ENCODE peak calls at places on chromosomes 5 and 9, in six cellular contexts. F is breast epithelium, Y is transverse colon, Q is A549, M is iPS DF 6.9, G is stomach. I is an unnamed sample. For H3K4me1, the result is how much of the 10 kb centered on the place peaks cover.

GRCh38 chr5:113214026-113214425 is 220.8 kb downstream of the TSSK1B start:
- DNase-seq in Q (no peak), G (no peak), F (no peak), M (no peak), Y (no peak), I (peak)

GRCh38 chr9:7028591-7028990 is 270.8 kb downstream of the KDM4C start:
- DNase-seq in Y (no peak), M (no peak), G (no peak), F (no peak), Q (no peak), I (no peak)

GRCh38 chr9:88011005-88011766 is 36.9 kb upstream of the CDK20 start:
- DNase-seq in G (no peak), F (no peak), Y (no peak), M (no peak), Q (peak), I (peak)

GRCh38 chr9:79123419-79123818 is 448.3 kb upstream of the TLE4 start:
- DNase-seq in Q (no peak), F (no peak), M (no peak), Y (no peak), G (no peak), I (no peak)

GRCh38 chr9:22537721-22538120 is 91.1 kb downstream of the DMRTA1 start:
- DNase-seq in F (no peak), Q (no peak), Y (no peak), M (no peak), G (no peak), I (no peak)

GRCh38 chr5:40359854-40360253 is 319.9 kb upstream of the PTGER4 start:
- DNase-seq in Q (no peak), Y (no peak), G (no peak), M (no peak), F (no peak), I (no peak)

GRCh38 chr5:40277161-40277906 is 402.4 kb upstream of the PTGER4 start:
- DNase-seq in M (no peak), Q (no peak), F (no peak), G (no peak), Y (no peak), I (no peak)

GRCh38 chr5:7638456-7638855 is 212.5 kb downstream of the CFAP90 start:
- DNase-seq in G (no peak), F (no peak), Q (no peak), Y (no peak), M (no peak), I (no peak)

GRCh38 chr9:3898371-3899218 is 372.8 kb upstream of the RFX3 start:
- DNase-seq in Y (peak), M (no peak), G (peak), F (no peak), Q (no peak), I (no peak)

GRCh38 chr5:157574456-157575095 is 999 bp downstream of the ADAM19 start:
- DNase-seq in Q (no peak), M (no peak), F (no peak), Y (peak), G (no peak), I (peak)

GRCh38 chr5:171845857-171846785 is 60.5 kb downstream of the SMIM23 start:
- DNase-seq in Y (no peak), Q (peak), M (no peak), F (no peak), G (no peak), I (no peak)

GRCh38 chr9:69471433-69471832 is 146.4 kb downstream of the ENTREP1 start:
- DNase-seq in G (no peak), M (no peak), Y (no peak), F (no peak), Q (peak), I (no peak)

GRCh38 chr5:170538096-170538465 is 34.3 kb downstream of the KCNIP1 start:
- DNase-seq in Y (no peak), M (no peak), F (no peak), Q (peak), G (no peak), I (no peak)

GRCh38 chr5:178772351-178772750 is 41.9 kb upstream of the ZNF354A start:
- DNase-seq in Y (no peak), Q (no peak), F (no peak), M (no peak), G (no peak), I (no peak)

GRCh38 chr5:137880313-137880712 is 8.9 kb upstream of the PKD2L2 start:
- DNase-seq in Y (no peak), F (no peak), Q (no peak), M (no peak), G (no peak), I (no peak)

GRCh38 chr5:75616961-75617660 is 5.9 kb downstream of the ANKDD1B start:
- DNase-seq in Y (peak), F (no peak), M (no peak), Q (no peak), G (no peak), I (peak)

GRCh38 chr9:96553070-96553469 is 66.6 kb downstream of the CDC14B start:
- DNase-seq in G (no peak), Q (peak), M (no peak), F (no peak), Y (no peak), I (no peak)

GRCh38 chr9:89021154-89021803 is 30.0 kb downstream of the S1PR3 start:
- DNase-seq in Y (no peak), F (peak), Q (peak), G (peak), M (no peak), I (no peak)

GRCh38 chr5:107673368-107674136 is 2.8 kb upstream of the EFNA5 start:
- DNase-seq in Y (peak), Q (peak), G (peak), M (peak), F (peak), I (peak)

GRCh38 chr5:142997586-142997985 is 227.4 kb downstream of the ARHGAP26 start:
- DNase-seq in M (no peak), Q (no peak), F (no peak), Y (no peak), G (no peak), I (no peak)

GRCh38 chr9:95012035-95012708 is 285.7 kb downstream of the AOPEP start:
- DNase-seq in M (no peak), F (no peak), Y (no peak), Q (no peak), G (no peak), I (no peak)

GRCh38 chr5:16916262-16916878 is 19.7 kb downstream of the MYO10 start:
- DNase-seq in G (no peak), M (no peak), F (no peak), Q (peak), Y (no peak), I (peak)

GRCh38 chr9:97559111-97559514 is 57.6 kb downstream of the TMOD1 start:
- DNase-seq in Q (no peak), F (no peak), M (no peak), G (no peak), Y (no peak), I (no peak)

GRCh38 chr9:36290996-36291395 is 32.7 kb upstream of the GNE start:
- DNase-seq in Y (no peak), F (no peak), Q (no peak), M (no peak), G (no peak), I (no peak)

GRCh38 chr5:107135391-107135790 is 535.3 kb downstream of the EFNA5 start:
- DNase-seq in F (no peak), G (no peak), Q (peak), Y (no peak), M (no peak), I (no peak)

GRCh38 chr5:11527994-11528393 is 376.3 kb downstream of the CTNND2 start:
- DNase-seq in Y (no peak), M (no peak), F (no peak), Q (no peak), G (no peak), I (no peak)

DNA sequence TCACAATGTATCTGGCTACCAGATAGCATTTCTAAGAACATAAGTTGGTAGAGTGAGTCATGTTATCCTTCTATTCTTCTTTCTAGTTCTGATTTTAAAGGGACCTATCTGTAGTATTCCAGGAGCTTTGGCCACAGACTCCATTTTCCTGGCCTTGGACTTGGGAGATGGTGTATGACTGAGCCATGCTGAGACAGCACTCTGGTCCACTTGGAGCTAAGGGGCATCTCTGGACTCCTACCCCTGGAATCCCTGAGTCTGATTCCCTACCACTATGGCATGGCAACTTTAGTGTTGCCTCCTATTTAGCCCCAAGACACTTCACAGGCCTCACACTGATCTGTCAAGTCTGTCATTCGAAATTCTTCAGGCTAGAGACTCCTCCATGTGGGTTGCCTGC is 58.8 kb downstream of the BAAT start:
- DNase-seq in M (no peak), G (no peak), Y (no peak), F (no peak), Q (no peak), I (no peak)
- H3K4me1 ChIP-seq in M (under half), G (under half), Y (under half), F (under half), Q (half or more), I (under half)

GRCh38 chr5:135241536-135241935 is 157.5 kb downstream of the MACROH2A1 start:
- DNase-seq in F (peak), M (no peak), Q (no peak), Y (no peak), G (no peak), I (no peak)

GRCh38 chr5:135242021-135242480 is 157.0 kb downstream of the MACROH2A1 start:
- DNase-seq in M (no peak), Q (no peak), Y (no peak), F (peak), G (peak), I (peak)

GRCh38 chr5:135244620-135245021 is 154.4 kb downstream of the MACROH2A1 start:
- DNase-seq in M (no peak), F (peak), Y (no peak), G (peak), Q (no peak), I (peak)

GRCh38 chr5:135242496-135243193 is 156.4 kb downstream of the MACROH2A1 start:
- DNase-seq in Y (peak), G (peak), F (peak), Q (no peak), M (no peak), I (no peak)

DNA sequence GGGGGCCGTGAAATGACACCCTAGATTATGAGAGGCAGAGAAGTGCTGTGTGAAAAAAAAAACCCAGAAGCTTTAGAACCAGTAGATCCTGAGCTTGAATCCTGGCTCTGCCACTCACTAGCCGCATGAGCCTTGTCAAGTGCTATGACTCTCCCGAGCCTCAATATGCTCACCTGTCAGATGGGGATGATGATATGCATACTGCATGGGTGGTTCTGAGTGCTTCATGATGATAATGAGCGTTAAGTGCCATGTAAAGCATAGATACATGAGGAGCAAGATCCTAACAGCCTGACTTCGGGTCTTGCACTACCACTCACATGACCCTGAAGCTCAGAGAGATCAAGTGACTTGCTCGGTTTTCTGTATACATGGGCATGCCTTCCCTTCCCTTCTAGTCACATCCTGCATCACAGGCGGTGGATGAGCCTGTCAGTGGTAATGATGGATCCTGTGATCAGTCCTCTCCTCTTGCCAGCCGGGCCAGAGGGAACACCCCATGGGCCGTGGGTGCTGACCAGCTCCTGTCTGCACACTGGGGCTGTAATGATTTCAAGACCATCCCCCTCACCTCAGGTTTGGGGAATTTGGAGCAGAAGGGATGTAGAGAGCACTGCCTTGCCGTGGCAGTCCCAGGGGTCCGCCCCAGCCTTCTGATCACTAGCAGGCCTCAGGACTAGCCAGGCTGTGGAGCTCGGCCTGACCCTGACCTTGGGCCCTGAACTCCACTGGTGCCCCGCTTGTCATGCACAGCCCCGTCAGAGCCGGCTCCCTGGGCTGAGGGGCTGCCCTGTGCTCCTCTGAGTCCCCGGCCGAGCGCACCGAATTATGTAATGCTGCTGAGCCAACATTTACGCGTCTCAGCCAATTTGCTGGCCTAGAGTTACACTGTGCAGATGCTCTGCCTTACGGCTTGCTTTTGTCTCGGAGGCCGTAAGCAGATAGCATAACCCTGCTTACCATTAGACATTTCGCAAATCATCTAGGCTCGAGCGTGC is 155.5 kb downstream of the MACROH2A1 start:
- DNase-seq in M (no peak), G (peak), Y (peak), Q (no peak), F (peak), I (no peak)
- H3K4me1 ChIP-seq in M (under half), G (half or more), Y (half or more), Q (half or more), F (under half), I (under half)

GRCh38 chr9:131660466-131661405 is 79.1 kb downstream of the RAPGEF1 start:
- DNase-seq in G (no peak), Q (no peak), M (peak), F (no peak), Y (no peak), I (no peak)
- H3K4me1 ChIP-seq in G (half or more), Q (under half), M (under half), F (under half), Y (under half), I (under half)

GRCh38 chr5:173320259-173320658 is 8.0 kb downstream of the STC2 start:
- DNase-seq in Y (peak), Q (no peak), G (no peak), F (no peak), M (no peak), I (no peak)

GRCh38 chr5:173317852-173318251 is 10.4 kb downstream of the STC2 start:
- DNase-seq in Y (no peak), M (no peak), F (no peak), Q (no peak), G (no peak), I (no peak)

GRCh38 chr5:173318338-173318737 is 9.9 kb downstream of the STC2 start:
- DNase-seq in F (no peak), G (no peak), M (no peak), Y (no peak), Q (no peak), I (no peak)

GRCh38 chr5:173318881-173319609 is 9.2 kb downstream of the STC2 start:
- DNase-seq in G (no peak), F (no peak), Q (no peak), M (no peak), Y (no peak), I (no peak)

DNA sequence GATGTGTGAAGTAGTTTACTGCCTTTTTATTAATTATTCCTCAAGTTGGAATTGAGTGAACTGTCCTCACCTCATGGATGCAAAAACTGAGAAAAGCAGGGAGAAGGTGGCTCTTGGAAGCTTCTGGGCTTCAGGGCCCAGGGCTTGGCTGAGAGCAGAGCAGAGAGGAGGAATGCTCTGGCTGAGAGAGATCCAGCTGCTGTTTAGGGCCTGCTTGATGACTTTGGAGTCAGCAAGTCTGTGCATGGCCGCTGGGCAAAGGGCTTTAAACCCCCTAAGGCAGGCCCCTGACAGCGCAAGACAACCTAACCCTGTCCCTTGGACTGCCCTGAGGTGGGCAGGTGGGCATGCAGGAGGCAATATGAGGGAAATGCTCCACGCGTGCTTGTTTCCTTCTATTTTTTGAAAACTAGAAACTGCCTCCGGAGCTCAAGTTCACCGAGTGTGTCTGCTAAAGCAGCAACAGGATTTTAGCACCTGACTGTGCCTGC is 8.6 kb downstream of the STC2 start:
- DNase-seq in Q (no peak), F (no peak), Y (no peak), G (no peak), M (no peak), I (no peak)
- H3K4me1 ChIP-seq in Q (under half), F (under half), Y (under half), G (half or more), M (under half), I (under half)

GRCh38 chr9:38025166-38025565 is 43.9 kb downstream of the SHB start:
- DNase-seq in F (no peak), M (no peak), Y (no peak), Q (no peak), G (no peak), I (no peak)

GRCh38 chr9:38026021-38026809 is 42.8 kb downstream of the SHB start:
- DNase-seq in G (no peak), F (no peak), M (no peak), Y (no peak), Q (peak), I (peak)

GRCh38 chr9:38026840-38027527 is 42.0 kb downstream of the SHB start:
- DNase-seq in Q (no peak), Y (peak), M (no peak), G (no peak), F (no peak), I (no peak)

GRCh38 chr9:38029923-38030638 is 38.9 kb downstream of the SHB start:
- DNase-seq in G (no peak), M (no peak), Q (no peak), F (no peak), Y (no peak), I (peak)

GRCh38 chr9:38027714-38028113 is 41.3 kb downstream of the SHB start:
- DNase-seq in F (no peak), G (no peak), Y (no peak), Q (no peak), M (no peak), I (no peak)
- H3K4me1 ChIP-seq in F (under half), G (half or more), Y (half or more), Q (half or more), M (under half), I (half or more)

GRCh38 chr5:2052687-2053086 is 170.0 kb upstream of the IRX4 start:
- DNase-seq in F (no peak), G (no peak), Q (no peak), Y (no peak), M (no peak), I (no peak)
- H3K4me1 ChIP-seq in F (under half), G (under half), Q (under half), Y (under half), M (under half), I (under half)

GRCh38 chr5:151065609-151066008 is 15.2 kb downstream of the TNIP1 start:
- DNase-seq in Y (no peak), Q (no peak), G (no peak), F (no peak), M (no peak), I (no peak)

GRCh38 chr5:151063590-151063989 is 17.2 kb downstream of the TNIP1 start:
- DNase-seq in M (no peak), Y (no peak), F (no peak), Q (no peak), G (no peak), I (no peak)

GRCh38 chr5:151066920-151067319 is 13.9 kb downstream of the TNIP1 start:
- DNase-seq in F (no peak), Y (no peak), G (no peak), M (no peak), Q (no peak), I (no peak)

GRCh38 chr5:151063136-151063544 is 17.7 kb downstream of the TNIP1 start:
- DNase-seq in F (no peak), M (no peak), Q (peak), Y (no peak), G (no peak), I (peak)

GRCh38 chr5:151064916-151065499 is 15.8 kb downstream of the TNIP1 start:
- DNase-seq in G (no peak), Y (no peak), F (no peak), Q (no peak), M (no peak), I (no peak)
- H3K4me1 ChIP-seq in G (half or more), Y (half or more), F (under half), Q (half or more), M (under half), I (under half)

DNA sequence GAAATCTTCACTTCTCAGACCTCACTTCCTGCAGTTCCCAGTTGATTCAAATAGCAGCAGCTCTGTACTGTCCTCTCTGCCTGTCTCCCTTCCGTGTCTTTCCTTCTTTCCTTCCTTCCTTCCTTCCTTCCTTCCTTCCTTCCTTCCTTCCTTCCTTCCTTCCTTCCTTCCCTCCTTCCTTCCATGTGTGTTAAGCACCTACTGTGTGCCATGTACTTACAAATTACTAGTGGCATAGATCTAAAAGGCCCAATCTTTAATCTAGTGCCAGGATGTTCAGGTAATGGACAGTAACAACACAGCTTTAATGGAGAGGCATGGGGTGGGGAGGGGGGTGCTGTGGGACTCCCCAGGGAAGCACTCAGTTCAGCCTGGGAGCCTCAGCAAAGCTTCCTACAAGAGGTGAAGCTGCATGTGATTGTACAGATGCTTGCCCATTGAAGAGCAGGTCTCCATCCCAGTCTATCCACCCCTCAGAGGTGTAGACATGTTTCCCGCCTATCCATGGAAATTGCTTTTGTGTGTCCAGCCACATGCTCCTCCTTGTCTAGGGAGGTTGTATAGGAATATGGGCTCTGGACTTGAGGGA is 106.0 kb downstream of the RGS3 start:
- DNase-seq in M (no peak), Q (no peak), G (no peak), Y (peak), F (no peak), I (no peak)
- H3K4me1 ChIP-seq in M (under half), Q (under half), G (half or more), Y (under half), F (under half), I (under half)

I was measured in SJCRH30.